ENCODE peak calls at places on chromosome 18, in eight cellular contexts. Q is GM12865, A is NB4, F is DND-41, C is pancreas, Z is ovary, N is B cell, L is astrocyte of the spinal cord. P is an unnamed sample.

GRCh38 chr18:66377291-66377690 is 226.6 kb downstream of the CDH19 start:
- DNase-seq in A (no peak), C (no peak), Z (no peak), L (no peak), Q (no peak), F (no peak), N (no peak), P (no peak)

GRCh38 chr18:79394438-79395307 is 1.1 kb upstream of the NFATC1 start:
- DNase-seq in C (peak), A (no peak), Q (no peak), N (peak), F (no peak), L (peak), Z (no peak), P (peak)

GRCh38 chr18:49212819-49213218 is 247.6 kb downstream of the DYM start:
- DNase-seq in Z (no peak), N (no peak), F (no peak), A (peak), C (no peak), Q (no peak), L (peak), P (no peak)

GRCh38 chr18:79874553-79875530 is 76.6 kb downstream of the SLC66A2 start:
- DNase-seq in N (no peak), A (no peak), L (no peak), Q (no peak), C (no peak), Z (no peak), F (no peak), P (peak)

GRCh38 chr18:76519156-76519549 is 24.1 kb upstream of the ZNF516 start:
- DNase-seq in Q (no peak), F (no peak), C (no peak), A (no peak), N (no peak), Z (peak), L (peak), P (no peak)

GRCh38 chr18:75132471-75132870 is 76.5 kb downstream of the PTGR3 start:
- DNase-seq in Q (no peak), F (no peak), Z (no peak), N (no peak), A (no peak), L (no peak), C (no peak), P (no peak)

GRCh38 chr18:56933472-56933871 is 213.4 kb upstream of the BOD1L2 start:
- DNase-seq in N (no peak), A (no peak), Q (no peak), L (no peak), Z (no peak), F (no peak), C (no peak), P (no peak)

GRCh38 chr18:59623456-59624383 is 73.5 kb downstream of the CCBE1 start:
- DNase-seq in Q (no peak), C (no peak), Z (peak), A (no peak), N (no peak), L (peak), F (no peak), P (no peak)

GRCh38 chr18:54647176-54647575 is 56.1 kb downstream of the DYNAP start:
- DNase-seq in N (no peak), A (peak), F (peak), C (no peak), Z (no peak), Q (peak), L (peak), P (peak)

GRCh38 chr18:35732652-35733051 is 151.1 kb downstream of the GALNT1 start:
- DNase-seq in N (no peak), Z (no peak), C (no peak), A (no peak), F (no peak), L (peak), Q (no peak), P (no peak)

GRCh38 chr18:35513181-35513932 is 15.6 kb upstream of the INO80C start:
- DNase-seq in Z (peak), F (no peak), Q (no peak), A (no peak), L (peak), C (peak), N (no peak), P (no peak)

GRCh38 chr18:67318651-67319050 is 197.9 kb downstream of the DSEL start:
- DNase-seq in Q (no peak), C (no peak), Z (no peak), N (no peak), F (no peak), A (no peak), L (peak), P (no peak)

GRCh38 chr18:34114996-34115395 is 109.7 kb downstream of the NOL4 start:
- DNase-seq in L (no peak), N (no peak), F (no peak), Q (no peak), Z (no peak), A (no peak), C (no peak), P (no peak)

GRCh38 chr18:80252136-80252535 is 4.8 kb upstream of the PARD6G start:
- DNase-seq in F (no peak), Q (no peak), L (peak), Z (no peak), N (no peak), C (no peak), A (no peak), P (no peak)

GRCh38 chr18:24231773-24232735 is 93.2 kb downstream of the CABYR start:
- DNase-seq in N (no peak), A (no peak), Z (no peak), Q (no peak), L (peak), F (no peak), C (no peak), P (no peak)

GRCh38 chr18:9474103-9474982 is 970 bp upstream of the RALBP1 start:
- DNase-seq in F (no peak), Z (no peak), A (no peak), C (no peak), N (peak), Q (no peak), L (no peak), P (no peak)

GRCh38 chr18:74522635-74523548 is 11.4 kb upstream of the CNDP1 start:
- DNase-seq in L (no peak), F (no peak), A (no peak), N (no peak), C (no peak), Z (no peak), Q (no peak), P (no peak)

GRCh38 chr18:22342625-22343024 is 75.1 kb downstream of the CTAGE1 start:
- DNase-seq in L (peak), F (no peak), C (no peak), A (no peak), Q (no peak), N (no peak), Z (no peak), P (no peak)

GRCh38 chr18:22320155-22320554 is 97.6 kb downstream of the CTAGE1 start:
- DNase-seq in F (no peak), L (no peak), N (no peak), C (no peak), A (no peak), Q (no peak), Z (no peak), P (no peak)

GRCh38 chr18:76402026-76402990 is 92.7 kb downstream of the ZNF516 start:
- DNase-seq in L (no peak), N (no peak), F (no peak), C (no peak), Z (no peak), Q (no peak), A (peak), P (no peak)

GRCh38 chr18:74793746-74794145 is 196.1 kb downstream of the ZNF407 start:
- DNase-seq in C (no peak), N (no peak), F (no peak), Z (no peak), L (no peak), Q (no peak), A (no peak), P (no peak)

GRCh38 chr18:28855524-28855923 is 678.6 kb upstream of the CDH2 start:
- DNase-seq in Z (no peak), C (no peak), N (no peak), A (no peak), L (peak), Q (no peak), F (no peak), P (no peak)

GRCh38 chr18:48278081-48278480 is 131.1 kb downstream of the ZBTB7C start:
- DNase-seq in F (no peak), A (no peak), Q (no peak), Z (no peak), L (no peak), N (no peak), C (no peak), P (no peak)

GRCh38 chr18:4453712-4454547 is 1.2 kb downstream of the DLGAP1 start:
- DNase-seq in Z (no peak), C (peak), A (no peak), N (no peak), Q (no peak), F (no peak), L (no peak), P (peak)

GRCh38 chr18:23194969-23195957 is 60.0 kb downstream of the CABLES1 start:
- DNase-seq in N (no peak), L (no peak), F (no peak), Z (no peak), C (no peak), Q (no peak), A (no peak), P (no peak)

GRCh38 chr18:63971320-63972071 is 1.6 kb downstream of the SERPINB8 start:
- DNase-seq in Z (no peak), L (no peak), C (no peak), A (no peak), F (peak), N (no peak), Q (no peak), P (no peak)

GRCh38 chr18:8994603-8995002 is 107.9 kb upstream of the NDUFV2 start:
- DNase-seq in Z (no peak), Q (peak), F (no peak), L (no peak), C (no peak), A (no peak), N (no peak), P (no peak)

GRCh38 chr18:10015288-10015701 is 101.5 kb downstream of the VAPA start:
- DNase-seq in Z (no peak), N (no peak), L (peak), C (no peak), Q (no peak), F (no peak), A (no peak), P (no peak)

GRCh38 chr18:56953444-56953843 is 193.4 kb upstream of the BOD1L2 start:
- DNase-seq in Q (no peak), C (no peak), A (no peak), F (no peak), Z (no peak), L (no peak), N (no peak), P (no peak)

GRCh38 chr18:42644729-42645131 is 470.8 kb downstream of the RIT2 start:
- DNase-seq in N (no peak), C (no peak), L (peak), F (no peak), A (no peak), Q (no peak), Z (no peak), P (no peak)

GRCh38 chr18:156514-157230 is 1.7 kb upstream of the USP14 start:
- DNase-seq in Z (no peak), L (no peak), N (no peak), C (no peak), A (no peak), F (no peak), Q (no peak), P (no peak)

GRCh38 chr18:160831-161570 is 2.6 kb downstream of the USP14 start:
- DNase-seq in C (no peak), A (no peak), L (no peak), Z (no peak), N (no peak), F (no peak), Q (no peak), P (no peak)

GRCh38 chr18:159037-159652 is 788 bp downstream of the USP14 start:
- DNase-seq in C (no peak), F (no peak), A (peak), Q (peak), N (no peak), L (no peak), Z (no peak), P (peak)

GRCh38 chr18:159933-160332 is 1.6 kb downstream of the USP14 start:
- DNase-seq in Q (no peak), L (no peak), C (no peak), N (no peak), A (no peak), F (no peak), Z (no peak), P (no peak)

GRCh38 chr18:158128-159036 is at the start of gene USP14:
- DNase-seq in F (peak), L (peak), C (peak), N (peak), Q (peak), Z (peak), A (peak), P (peak)
- TF ChIP-seq CTCF in F (peak), L (no peak), C (no peak), N (no peak), Q (no peak), Z (no peak), A (no peak), P (peak)

DNA sequence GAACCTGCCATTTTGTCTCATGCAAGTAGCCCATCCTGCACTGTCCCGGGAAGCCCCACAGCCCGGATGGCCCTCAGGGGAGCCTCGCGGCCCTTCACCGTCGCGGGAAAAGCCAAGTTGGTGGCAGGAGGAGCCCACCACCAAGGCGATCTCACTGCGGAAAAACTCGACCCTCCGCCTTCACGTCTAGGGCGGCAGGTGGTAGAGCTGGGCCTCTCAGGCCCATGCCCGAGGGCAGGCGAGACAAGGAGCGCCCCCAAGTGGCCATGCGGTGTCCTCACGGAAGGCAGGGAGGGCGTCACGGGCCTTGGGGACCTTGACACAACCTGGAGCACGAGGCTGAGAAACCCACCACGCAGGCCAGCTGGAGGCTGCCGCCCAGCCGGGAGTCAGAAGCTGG is 34.8 kb upstream of the SKA1 start:
- DNase-seq in L (no peak), C (peak), Z (no peak), A (no peak), Q (no peak), F (no peak), N (no peak), P (no peak)
- TF ChIP-seq CTCF in L (no peak), C (no peak), Z (no peak), A (no peak), Q (peak), F (peak), N (no peak), P (no peak)

GRCh38 chr18:46392576-46392975 is 264.4 kb downstream of the LOXHD1 start:
- DNase-seq in F (no peak), Z (no peak), L (no peak), C (no peak), N (no peak), A (no peak), Q (no peak), P (no peak)

GRCh38 chr18:46393961-46394360 is 263.1 kb downstream of the LOXHD1 start:
- DNase-seq in A (no peak), F (no peak), C (no peak), L (no peak), Q (no peak), Z (no peak), N (no peak), P (no peak)

GRCh38 chr18:46395795-46396194 is 261.2 kb downstream of the LOXHD1 start:
- DNase-seq in L (no peak), Q (no peak), A (no peak), F (no peak), Z (no peak), N (no peak), C (no peak), P (no peak)

GRCh38 chr18:46397174-46397573 is 259.8 kb downstream of the LOXHD1 start:
- DNase-seq in L (no peak), C (no peak), Q (no peak), Z (no peak), F (no peak), N (no peak), A (no peak), P (no peak)

DNA sequence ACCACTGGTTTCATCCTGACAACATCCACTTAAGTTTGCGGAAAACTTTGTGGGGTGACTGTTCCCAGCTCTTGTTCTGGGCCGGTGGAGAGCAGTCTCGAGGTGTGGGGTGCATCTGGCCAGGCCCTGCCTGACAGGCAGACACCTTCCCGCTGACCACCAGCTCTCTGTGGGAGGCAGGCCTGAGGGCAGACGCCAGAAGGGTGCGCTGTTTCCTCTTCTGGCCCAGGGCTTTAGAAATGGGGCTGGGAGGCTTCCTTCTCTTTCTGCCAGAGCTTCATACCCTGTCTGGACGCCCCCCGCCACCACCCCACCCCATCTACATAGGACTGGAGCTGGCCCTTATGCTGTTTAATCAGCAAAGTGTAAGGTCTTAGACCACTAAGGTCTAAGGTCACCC is 263.8 kb downstream of the LOXHD1 start:
- DNase-seq in A (peak), Z (no peak), N (no peak), C (no peak), L (no peak), Q (no peak), F (no peak), P (peak)
- TF ChIP-seq CTCF in A (peak), Z (no peak), N (no peak), C (no peak), L (peak), Q (peak), F (peak), P (no peak)

GRCh38 chr18:36761186-36761698 is 67.6 kb downstream of the TPGS2 start:
- DNase-seq in Z (no peak), Q (no peak), C (no peak), L (no peak), N (no peak), F (no peak), A (no peak), P (no peak)
- TF ChIP-seq CTCF in Z (no peak), Q (no peak), C (no peak), L (no peak), N (no peak), F (no peak), A (no peak), P (no peak)

GRCh38 chr18:26496528-26496927 is 51.8 kb downstream of the KCTD1 start:
- DNase-seq in F (no peak), Z (no peak), N (no peak), L (no peak), C (no peak), Q (no peak), A (no peak), P (no peak)
- TF ChIP-seq CTCF in F (no peak), Z (no peak), N (no peak), L (no peak), C (no peak), Q (no peak), A (no peak), P (no peak)

GRCh38 chr18:11762429-11762828 is 73.4 kb downstream of the GNAL start:
- DNase-seq in Q (no peak), N (no peak), Z (no peak), C (no peak), A (no peak), L (no peak), F (no peak), P (no peak)

GRCh38 chr18:11760498-11761158 is 71.6 kb downstream of the GNAL start:
- DNase-seq in F (no peak), C (no peak), Z (no peak), L (no peak), N (no peak), Q (no peak), A (no peak), P (no peak)

GRCh38 chr18:11757084-11757590 is 68.1 kb downstream of the GNAL start:
- DNase-seq in A (no peak), F (peak), C (no peak), Q (no peak), Z (no peak), N (no peak), L (no peak), P (no peak)

GRCh38 chr18:11759456-11759855 is 70.4 kb downstream of the GNAL start:
- DNase-seq in A (no peak), C (no peak), Q (no peak), Z (no peak), F (no peak), L (no peak), N (no peak), P (no peak)

DNA sequence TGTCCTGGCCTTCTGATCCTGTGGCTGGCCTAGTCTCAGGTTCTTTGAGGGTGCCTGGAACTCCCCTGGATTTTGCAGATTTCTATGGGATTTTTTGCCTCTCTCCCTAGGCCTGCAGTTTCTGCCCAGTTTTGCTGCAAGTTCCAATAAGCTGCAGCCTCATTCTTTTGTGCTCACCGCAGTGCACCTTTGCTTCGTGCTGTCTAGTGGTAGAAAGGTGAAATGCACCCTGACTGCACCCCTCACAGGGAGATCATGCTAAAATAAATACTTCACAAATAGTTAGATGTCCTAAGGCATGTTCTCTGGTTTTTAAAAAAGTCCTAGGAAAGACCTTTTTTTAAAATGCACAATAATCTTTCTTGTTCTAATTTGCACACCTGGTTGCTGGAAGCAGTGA is 72.5 kb downstream of the GNAL start:
- DNase-seq in F (no peak), L (no peak), Q (peak), Z (no peak), N (no peak), C (no peak), A (no peak), P (no peak)
- TF ChIP-seq CTCF in F (peak), L (peak), Q (peak), Z (no peak), N (no peak), C (no peak), A (peak), P (no peak)

GRCh38 chr18:37536646-37537045 is 29.0 kb downstream of the CELF4 start:
- DNase-seq in F (no peak), Z (no peak), A (no peak), N (no peak), C (no peak), L (no peak), Q (no peak), P (no peak)

GRCh38 chr18:37532917-37533316 is 32.7 kb downstream of the CELF4 start:
- DNase-seq in N (no peak), Z (no peak), F (no peak), Q (no peak), C (no peak), L (no peak), A (no peak), P (no peak)

GRCh38 chr18:37535968-37536367 is 29.6 kb downstream of the CELF4 start:
- DNase-seq in A (no peak), Q (no peak), N (no peak), C (no peak), Z (no peak), L (no peak), F (no peak), P (no peak)

GRCh38 chr18:37534627-37535026 is 31.0 kb downstream of the CELF4 start:
- DNase-seq in F (no peak), Q (peak), A (no peak), N (no peak), L (no peak), Z (no peak), C (no peak), P (no peak)

GRCh38 chr18:37533647-37534565 is 31.7 kb downstream of the CELF4 start:
- DNase-seq in Z (no peak), Q (peak), L (no peak), F (no peak), A (no peak), N (no peak), C (no peak), P (no peak)
- TF ChIP-seq CTCF in Z (no peak), Q (no peak), L (peak), F (peak), A (no peak), N (no peak), C (no peak), P (no peak)

GRCh38 chr18:77876319-77876865 is 626.7 kb downstream of the GALR1 start:
- DNase-seq in Z (no peak), L (no peak), C (no peak), Q (no peak), A (peak), F (no peak), N (no peak), P (no peak)
- TF ChIP-seq CTCF in Z (no peak), L (no peak), C (no peak), Q (no peak), A (no peak), F (no peak), N (no peak), P (no peak)

GRCh38 chr18:58097127-58097906 is 53.3 kb downstream of the NEDD4L start:
- DNase-seq in Z (no peak), L (peak), N (no peak), Q (no peak), C (no peak), A (no peak), F (no peak), P (no peak)

GRCh38 chr18:58095655-58096054 is 51.6 kb downstream of the NEDD4L start:
- DNase-seq in A (no peak), Q (no peak), N (no peak), F (no peak), C (no peak), Z (peak), L (no peak), P (no peak)

GRCh38 chr18:58096658-58097057 is 52.6 kb downstream of the NEDD4L start:
- DNase-seq in Z (no peak), L (no peak), C (no peak), F (no peak), A (no peak), N (no peak), Q (no peak), P (no peak)

GRCh38 chr18:58098706-58099105 is 54.7 kb downstream of the NEDD4L start:
- DNase-seq in L (no peak), C (no peak), Q (no peak), Z (no peak), A (no peak), N (no peak), F (no peak), P (no peak)

GRCh38 chr18:58097907-58098166 is 53.8 kb downstream of the NEDD4L start:
- DNase-seq in F (no peak), C (no peak), Q (no peak), N (no peak), Z (no peak), A (no peak), L (no peak), P (no peak)
- TF ChIP-seq CTCF in F (no peak), C (no peak), Q (no peak), N (no peak), Z (no peak), A (no peak), L (no peak), P (no peak)